ENCODE peak calls at places on chromosomes 1 and 21, in six cellular contexts. One of them, this sample, is unnamed.

GRCh38 chr1:223114871-223115270 is 28.2 kb downstream of the TLR5 start:
- DNase-seq in activated CD4-positive, alpha-beta T cell treated with anti-CD3 and anti-CD28 coated beads for 1 hour: no peak
- DNase-seq in EH: peak; percentile 4
- DNase-seq in AG08395: peak; percentile 21
- DNase-seq in NCI-H1694: no peak
- DNase-seq in right cardiac atrium: peak; percentile 30
- DNase-seq in this sample: no peak

GRCh38 chr1:175278236-175278635 is 85.7 kb upstream of the KIAA0040 start:
- DNase-seq in AG08395: no peak
- DNase-seq in EH: no peak
- DNase-seq in NCI-H1694: no peak
- DNase-seq in right cardiac atrium: no peak
- DNase-seq in activated CD4-positive, alpha-beta T cell treated with anti-CD3 and anti-CD28 coated beads for 1 hour: no peak
- DNase-seq in this sample: no peak

GRCh38 chr1:48726557-48726956 is 50.1 kb downstream of the BEND5 start:
- DNase-seq in NCI-H1694: no peak
- DNase-seq in right cardiac atrium: no peak
- DNase-seq in EH: no peak
- DNase-seq in AG08395: no peak
- DNase-seq in activated CD4-positive, alpha-beta T cell treated with anti-CD3 and anti-CD28 coated beads for 1 hour: no peak
- DNase-seq in this sample: no peak

GRCh38 chr1:30376054-30376453 is 347.3 kb downstream of the MATN1 start:
- DNase-seq in AG08395: no peak
- DNase-seq in activated CD4-positive, alpha-beta T cell treated with anti-CD3 and anti-CD28 coated beads for 1 hour: no peak
- DNase-seq in NCI-H1694: no peak
- DNase-seq in EH: no peak
- DNase-seq in right cardiac atrium: no peak
- DNase-seq in this sample: no peak

GRCh38 chr1:67948155-67949075 is 102.0 kb downstream of the DIRAS3 start:
- DNase-seq in AG08395: peak; percentile 85
- DNase-seq in NCI-H1694: no peak
- DNase-seq in right cardiac atrium: no peak
- DNase-seq in EH: peak; percentile 90
- DNase-seq in activated CD4-positive, alpha-beta T cell treated with anti-CD3 and anti-CD28 coated beads for 1 hour: no peak
- DNase-seq in this sample: no peak

GRCh38 chr21:35424122-35424521 is 375.0 kb upstream of the RUNX1 start:
- DNase-seq in NCI-H1694: no peak
- DNase-seq in activated CD4-positive, alpha-beta T cell treated with anti-CD3 and anti-CD28 coated beads for 1 hour: no peak
- DNase-seq in right cardiac atrium: no peak
- DNase-seq in EH: no peak
- DNase-seq in AG08395: no peak
- DNase-seq in this sample: no peak

GRCh38 chr21:43302769-43303168 is 124.2 kb downstream of the SIK1 start:
- DNase-seq in AG08395: no peak
- DNase-seq in right cardiac atrium: peak; percentile 6
- DNase-seq in NCI-H1694: no peak
- DNase-seq in EH: no peak
- DNase-seq in activated CD4-positive, alpha-beta T cell treated with anti-CD3 and anti-CD28 coated beads for 1 hour: no peak
- DNase-seq in this sample: no peak

GRCh38 chr1:208595745-208596144 is 351.6 kb upstream of the PLXNA2 start:
- DNase-seq in activated CD4-positive, alpha-beta T cell treated with anti-CD3 and anti-CD28 coated beads for 1 hour: no peak
- DNase-seq in EH: peak; percentile 92
- DNase-seq in AG08395: peak; percentile 53
- DNase-seq in NCI-H1694: no peak
- DNase-seq in right cardiac atrium: no peak
- DNase-seq in this sample: peak; percentile 66

GRCh38 chr1:83641828-83642443 is 357.0 kb downstream of the TTLL7 start:
- DNase-seq in EH: no peak
- DNase-seq in activated CD4-positive, alpha-beta T cell treated with anti-CD3 and anti-CD28 coated beads for 1 hour: no peak
- DNase-seq in right cardiac atrium: peak; percentile 18
- DNase-seq in AG08395: peak; percentile 16
- DNase-seq in NCI-H1694: no peak
- DNase-seq in this sample: no peak

GRCh38 chr1:23790696-23791433 is at the start of gene LYPLA2:
- DNase-seq in AG08395: peak; percentile 94
- DNase-seq in EH: peak; percentile 94
- DNase-seq in NCI-H1694: peak; percentile 51
- DNase-seq in activated CD4-positive, alpha-beta T cell treated with anti-CD3 and anti-CD28 coated beads for 1 hour: peak; percentile 74
- DNase-seq in right cardiac atrium: peak; percentile 96
- DNase-seq in this sample: peak; percentile 93

This sample was measured in MG63.